ENCODE peak calls at places on chromosomes 3 and 15, in five cellular contexts. Z is stimulated activated CD4-positive, alpha-beta T cell treated with anti-CD3 and anti-CD28 coated beads, Interleukin-2, amount 100 ng/mL, for 24 hours; M is left ventricle myocardium inferior; C is NCI-H510A treated with DMSO at 0.1 percent for 48 hours; R is ACHN. D is an unnamed sample.

GRCh38 chr15:60396100-60396499 is 1.7 kb downstream of the ANXA2 start:
- DNase-seq in Z (no peak), M (no peak), C (no peak), R (no peak), D (no peak)

GRCh38 chr3:46662771-46663551 is 30.5 kb downstream of the ALS2CL start:
- DNase-seq in Z (no peak), M (no peak), C (no peak), R (no peak), D (no peak)

GRCh38 chr3:14915636-14916222 is 31.7 kb upstream of the NR2C2 start:
- DNase-seq in Z (no peak), M (no peak), C (no peak), R (no peak), D (peak)

GRCh38 chr15:39471791-39472190 is 109.1 kb upstream of the THBS1 start:
- DNase-seq in Z (no peak), M (no peak), C (no peak), R (no peak), D (no peak)

GRCh38 chr3:9499455-9500107 is 54.0 kb downstream of the LHFPL4 start:
- DNase-seq in Z (no peak), M (no peak), C (no peak), R (no peak), D (no peak)

GRCh38 chr3:170499562-170500156 is 81.0 kb downstream of the CLDN11 start:
- DNase-seq in Z (no peak), M (no peak), C (no peak), R (peak), D (peak)

GRCh38 chr15:56532766-56533455 is 68.0 kb upstream of the MNS1 start:
- DNase-seq in Z (no peak), M (no peak), C (peak), R (no peak), D (peak)

GRCh38 chr15:81825136-81825535 is 220.7 kb downstream of the MEX3B start:
- DNase-seq in Z (no peak), M (no peak), C (no peak), R (no peak), D (peak)

GRCh38 chr3:64008487-64008886 is 14.8 kb downstream of the PSMD6 start:
- DNase-seq in Z (no peak), M (no peak), C (no peak), R (no peak), D (no peak)

GRCh38 chr15:68550498-68551295 is 28.1 kb upstream of the CORO2B start:
- DNase-seq in Z (peak), M (peak), C (peak), R (peak), D (peak)

GRCh38 chr15:98668566-98669308 is 20.4 kb downstream of the IGF1R start:
- DNase-seq in Z (peak), M (no peak), C (no peak), R (no peak), D (no peak)

GRCh38 chr3:13299531-13300155 is 120.5 kb downstream of the NUP210 start:
- DNase-seq in Z (no peak), M (no peak), C (no peak), R (no peak), D (no peak)